ENCODE peak calls at places on chromosomes 3 and 15, in eight cellular contexts. L is H1, T is GM12878, M is HCT116, I is GM23338, O is HL-60, F is prostate gland, P is K562. K is an unnamed sample.

GRCh38 chr3:62558549-62559112 is 185.3 kb upstream of the FEZF2 start:
- DNase-seq in F (no peak), T (no peak), I (peak), L (peak), M (no peak), P (peak), O (no peak), K (no peak)

GRCh38 chr3:48885753-48886152 is 12.9 kb downstream of the SLC25A20 start:
- DNase-seq in P (no peak), F (no peak), L (no peak), I (no peak), T (no peak), M (no peak), O (no peak), K (no peak)

GRCh38 chr3:5489536-5489935 is 302.0 kb downstream of the EDEM1 start:
- DNase-seq in T (peak), F (no peak), I (no peak), O (no peak), L (no peak), M (no peak), P (no peak), K (no peak)

GRCh38 chr3:177521305-177521704 is 324.0 kb upstream of the TBL1XR1 start:
- DNase-seq in F (peak), M (no peak), L (peak), P (no peak), T (no peak), O (no peak), I (peak), K (no peak)

GRCh38 chr3:52402101-52402521 is 42.8 kb downstream of the SEMA3G start:
- DNase-seq in I (no peak), O (no peak), L (no peak), M (no peak), F (no peak), P (no peak), T (no peak), K (no peak)

GRCh38 chr3:123984957-123985356 is 7.0 kb downstream of the ROPN1 start:
- DNase-seq in L (no peak), F (no peak), O (no peak), T (no peak), P (no peak), I (no peak), M (no peak), K (no peak)

GRCh38 chr3:86624192-86624591 is 366.8 kb downstream of the VGLL3 start:
- DNase-seq in T (no peak), F (no peak), O (no peak), L (no peak), M (no peak), I (peak), P (no peak), K (no peak)

GRCh38 chr15:66852064-66852905 is 150.2 kb downstream of the SMAD6 start:
- DNase-seq in I (no peak), O (no peak), M (no peak), L (no peak), P (no peak), F (no peak), T (no peak), K (no peak)

GRCh38 chr15:41494922-41495735 is 1.5 kb downstream of the ITPKA start:
- DNase-seq in F (no peak), L (no peak), P (peak), T (no peak), M (no peak), O (no peak), I (peak), K (no peak)

GRCh38 chr3:36166477-36166876 is 213.8 kb upstream of the STAC start:
- DNase-seq in T (no peak), L (peak), F (no peak), M (peak), I (no peak), O (no peak), P (no peak), K (no peak)

GRCh38 chr3:58955308-58955707 is 94.5 kb downstream of the CFAP20DC start:
- DNase-seq in I (peak), P (no peak), T (no peak), F (no peak), L (no peak), O (no peak), M (no peak), K (no peak)

GRCh38 chr15:100918690-100919480 is at the start of gene LRRK1:
- DNase-seq in P (peak), M (no peak), F (no peak), T (no peak), L (no peak), O (no peak), I (peak), K (peak)

GRCh38 chr15:66287461-66288055 is 5.8 kb upstream of the DIS3L start:
- DNase-seq in L (no peak), M (no peak), T (no peak), O (no peak), F (no peak), I (peak), P (peak), K (no peak)

GRCh38 chr3:157204431-157204830 is 44.5 kb upstream of the CCNL1 start:
- DNase-seq in M (no peak), I (peak), L (no peak), F (no peak), P (no peak), T (no peak), O (peak), K (no peak)

GRCh38 chr3:74303711-74304110 is 310.7 kb downstream of the CNTN3 start:
- DNase-seq in T (no peak), M (no peak), L (no peak), F (no peak), P (no peak), I (no peak), O (no peak), K (no peak)

GRCh38 chr15:98755781-98756180 is 107.4 kb downstream of the IGF1R start:
- DNase-seq in I (no peak), L (no peak), O (no peak), T (no peak), M (no peak), P (no peak), F (no peak), K (no peak)

GRCh38 chr3:107297597-107297996 is 79.6 kb upstream of the CCDC54 start:
- DNase-seq in L (no peak), F (no peak), T (no peak), M (no peak), O (no peak), I (no peak), P (no peak), K (no peak)

GRCh38 chr3:170137971-170138370 is 43.6 kb downstream of the PHC3 start:
- DNase-seq in M (no peak), F (no peak), I (no peak), L (no peak), T (no peak), O (no peak), P (no peak), K (no peak)

GRCh38 chr3:172138792-172139507 is 99.6 kb downstream of the FNDC3B start:
- DNase-seq in L (no peak), M (no peak), F (no peak), T (peak), O (no peak), P (peak), I (no peak), K (peak)

GRCh38 chr3:40511031-40511718 is 5.3 kb downstream of the ZNF620 start:
- DNase-seq in O (no peak), M (no peak), P (no peak), I (no peak), L (no peak), F (no peak), T (no peak), K (no peak)

GRCh38 chr3:158727499-158728377 is 4.5 kb downstream of the RARRES1 start:
- DNase-seq in P (peak), O (peak), T (peak), M (peak), F (peak), I (peak), L (no peak), K (peak)

GRCh38 chr3:153350420-153350819 is 188.4 kb downstream of the RAP2B start:
- DNase-seq in P (no peak), M (peak), O (no peak), L (no peak), F (no peak), T (no peak), I (no peak), K (no peak)

GRCh38 chr3:72008226-72008996 is 223.5 kb upstream of the PROK2 start:
- DNase-seq in L (no peak), F (no peak), P (peak), I (no peak), O (peak), M (no peak), T (no peak), K (no peak)

GRCh38 chr3:132083583-132084372 is 49.0 kb upstream of the CPNE4 start:
- DNase-seq in M (no peak), T (no peak), F (no peak), L (no peak), O (no peak), P (no peak), I (peak), K (no peak)

GRCh38 chr3:81962396-81962795 is 201.0 kb upstream of the GBE1 start:
- DNase-seq in L (no peak), I (no peak), P (no peak), M (no peak), F (no peak), O (no peak), T (no peak), K (no peak)

GRCh38 chr15:40273428-40273827 is 9.4 kb downstream of the ANKRD63 start:
- DNase-seq in I (no peak), O (no peak), P (no peak), M (no peak), T (no peak), L (no peak), F (no peak), K (no peak)

GRCh38 chr15:38828031-38828532 is 263.5 kb upstream of the RASGRP1 start:
- DNase-seq in L (no peak), F (no peak), T (no peak), O (no peak), I (no peak), M (no peak), P (no peak), K (no peak)

GRCh38 chr15:101568304-101568703 is 78.8 kb upstream of the PCSK6 start:
- DNase-seq in P (no peak), L (no peak), M (no peak), I (no peak), T (no peak), F (no peak), O (no peak), K (no peak)

GRCh38 chr3:133472242-133472641 is 72.4 kb downstream of the BFSP2 start:
- DNase-seq in L (no peak), I (peak), T (no peak), O (no peak), P (no peak), F (no peak), M (no peak), K (peak)

GRCh38 chr3:16090013-16090412 is 84.5 kb upstream of the GALNT15 start:
- DNase-seq in P (no peak), F (no peak), L (no peak), O (no peak), M (no peak), T (no peak), I (no peak), K (no peak)

GRCh38 chr3:146929696-146930095 is 324.6 kb upstream of the PLSCR5 start:
- DNase-seq in T (no peak), I (no peak), P (no peak), L (no peak), M (no peak), O (no peak), F (no peak), K (no peak)

GRCh38 chr3:64748244-64748894 is 60.6 kb upstream of the ADAMTS9 start:
- DNase-seq in I (peak), M (no peak), T (no peak), P (no peak), F (no peak), L (peak), O (no peak), K (no peak)

GRCh38 chr3:157104928-157105652 is 54.9 kb downstream of the CCNL1 start:
- DNase-seq in M (no peak), O (no peak), T (no peak), L (no peak), F (no peak), P (no peak), I (peak), K (no peak)

GRCh38 chr3:7876741-7877297 is 624.8 kb upstream of the LMCD1 start:
- DNase-seq in F (no peak), O (no peak), T (no peak), I (no peak), M (peak), L (no peak), P (no peak), K (no peak)

GRCh38 chr3:69081583-69082262 is 1.6 kb upstream of the UBA3 start:
- DNase-seq in F (no peak), P (peak), I (peak), M (no peak), L (no peak), O (no peak), T (peak), K (no peak)

GRCh38 chr15:82536409-82537350 is 3.6 kb downstream of the RPS17 start:
- DNase-seq in F (no peak), M (no peak), P (no peak), L (no peak), O (no peak), T (no peak), I (no peak), K (no peak)

GRCh38 chr3:45686850-45687249 is 2.3 kb upstream of the SACM1L start:
- DNase-seq in L (no peak), O (no peak), T (no peak), P (no peak), M (no peak), I (no peak), F (no peak), K (no peak)

GRCh38 chr3:60080648-60081047 is 1030.8 kb upstream of the CFAP20DC start:
- DNase-seq in F (no peak), L (no peak), M (no peak), I (no peak), O (no peak), P (no peak), T (no peak), K (no peak)

GRCh38 chr3:60073228-60073627 is 1023.4 kb upstream of the CFAP20DC start:
- DNase-seq in O (no peak), L (no peak), P (no peak), M (no peak), I (no peak), T (no peak), F (no peak), K (no peak)

GRCh38 chr3:60073942-60074341 is 1024.1 kb upstream of the CFAP20DC start:
- DNase-seq in T (no peak), I (no peak), M (no peak), P (no peak), O (no peak), L (no peak), F (no peak), K (no peak)

GRCh38 chr3:60079076-60079475 is 1029.3 kb upstream of the CFAP20DC start:
- DNase-seq in M (no peak), T (no peak), I (peak), F (no peak), O (no peak), L (no peak), P (no peak), K (no peak)

DNA sequence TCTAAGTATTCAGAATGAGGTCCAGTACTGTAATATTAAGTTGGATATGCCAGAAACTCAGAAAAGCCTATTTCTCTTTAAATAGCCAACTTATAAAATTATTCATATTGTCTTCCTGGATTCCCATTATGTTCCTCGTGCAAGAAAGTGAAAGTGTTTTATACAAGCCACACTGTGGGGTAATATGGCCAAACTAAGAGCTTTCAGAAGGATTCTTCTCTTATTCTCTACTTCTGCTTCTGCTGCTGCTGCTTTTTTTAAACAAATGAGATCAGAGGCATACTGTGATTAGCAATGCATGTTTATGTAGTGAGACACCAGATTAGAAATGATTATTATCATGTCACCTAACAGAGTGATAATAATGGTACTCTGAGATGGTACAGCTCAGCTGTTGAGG is 1026.5 kb upstream of the CFAP20DC start:
- DNase-seq in I (no peak), T (no peak), L (no peak), M (no peak), P (no peak), O (no peak), F (no peak), K (no peak)
- H3K4me3 ChIP-seq in I (no peak), T (no peak), L (no peak), M (no peak), P (no peak), O (no peak), F (no peak), K (no peak)

GRCh38 chr3:127776347-127776746 is 46.0 kb downstream of the MGLL start:
- DNase-seq in F (no peak), T (no peak), P (no peak), I (no peak), M (no peak), L (no peak), O (no peak), K (no peak)
- TF ChIP-seq POLR2AphosphoS5 in F (no peak), T (no peak), P (no peak), I (no peak), M (no peak), L (no peak), O (no peak), K (no peak)

GRCh38 chr15:33200444-33200843 is 5.9 kb upstream of the FMN1 start:
- DNase-seq in P (no peak), F (no peak), L (no peak), O (no peak), T (no peak), M (no peak), I (no peak), K (no peak)

GRCh38 chr15:33197636-33198035 is 3.1 kb upstream of the FMN1 start:
- DNase-seq in F (no peak), P (no peak), T (no peak), I (no peak), L (no peak), M (no peak), O (no peak), K (no peak)

GRCh38 chr15:33204087-33204486 is 9.6 kb upstream of the FMN1 start:
- DNase-seq in L (no peak), F (no peak), O (no peak), T (no peak), M (no peak), P (no peak), I (no peak), K (no peak)

GRCh38 chr15:33200903-33201302 is 6.4 kb upstream of the FMN1 start:
- DNase-seq in L (no peak), I (no peak), O (no peak), M (no peak), T (no peak), P (no peak), F (no peak), K (no peak)

DNA sequence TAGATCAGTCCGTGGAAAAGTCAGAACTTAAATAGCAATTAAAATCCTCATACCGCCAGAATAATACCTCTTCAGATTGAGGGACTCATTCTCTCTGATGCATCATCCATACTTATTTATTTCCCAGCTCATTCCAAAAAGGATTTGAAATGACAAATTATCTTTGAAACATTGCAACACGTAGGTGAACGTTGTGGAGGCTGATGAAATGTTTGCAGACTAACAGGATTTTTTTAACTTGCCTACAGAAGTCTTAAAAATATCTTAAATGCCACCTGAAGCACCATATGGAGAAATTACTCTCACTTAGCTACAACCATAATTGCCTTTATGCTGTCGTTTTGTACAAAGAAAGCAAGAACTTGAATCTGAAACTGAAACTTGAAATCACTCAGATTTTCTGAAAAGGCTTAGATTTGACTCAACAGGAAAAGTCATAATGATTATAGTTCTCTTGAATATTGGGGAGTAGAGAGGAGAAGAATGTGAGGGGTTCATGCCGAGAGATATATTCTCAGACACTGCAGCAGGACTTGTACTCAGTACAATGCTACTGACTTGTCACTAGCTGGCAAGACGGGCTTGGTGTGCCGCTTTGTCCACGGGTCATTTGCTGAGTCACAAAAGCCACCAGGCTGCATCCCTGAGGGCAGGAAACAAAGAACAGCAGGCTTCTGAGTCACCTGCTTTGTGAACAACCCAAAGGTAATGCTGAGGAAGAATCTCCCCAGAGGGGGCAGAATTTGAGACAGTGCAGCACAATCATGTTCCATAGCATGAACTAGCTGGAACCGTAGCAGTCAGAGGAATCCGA is 7.1 kb upstream of the FMN1 start:
- DNase-seq in L (peak), F (no peak), M (peak), T (peak), I (peak), O (peak), P (peak), K (peak)
- TF ChIP-seq CTCF in L (peak), F (no peak), M (no peak), T (no peak), I (peak), O (no peak), P (no peak), K (no peak)

GRCh38 chr15:63194291-63194681 is 4.9 kb downstream of the RAB8B start:
- DNase-seq in F (no peak), L (no peak), O (no peak), P (no peak), T (no peak), M (no peak), I (no peak), K (no peak)

GRCh38 chr15:63189955-63190691 is 717 bp downstream of the RAB8B start:
- DNase-seq in L (no peak), T (no peak), P (no peak), O (no peak), M (no peak), I (no peak), F (no peak), K (no peak)

GRCh38 chr15:63192604-63193206 is 3.3 kb downstream of the RAB8B start:
- DNase-seq in O (no peak), L (no peak), M (no peak), T (no peak), P (no peak), F (no peak), I (no peak), K (no peak)

GRCh38 chr15:63190993-63191392 is 1.6 kb downstream of the RAB8B start:
- DNase-seq in M (no peak), L (no peak), T (no peak), I (no peak), O (no peak), P (no peak), F (no peak), K (no peak)

GRCh38 chr15:63191895-63192603 is 2.6 kb downstream of the RAB8B start:
- DNase-seq in O (no peak), M (no peak), T (peak), L (no peak), P (peak), I (no peak), F (no peak), K (no peak)
- H3K4me3 ChIP-seq in O (no peak), M (no peak), T (peak), L (no peak), P (no peak), I (no peak), F (no peak), K (peak)

GRCh38 chr15:75952512-75952911 is 48.8 kb downstream of the FBXO22 start:
- DNase-seq in I (no peak), P (no peak), L (no peak), M (no peak), T (no peak), F (no peak), O (no peak), K (no peak)
- TF ChIP-seq POLR2AphosphoS5 in I (no peak), P (no peak), L (no peak), M (no peak), T (no peak), F (no peak), O (no peak), K (no peak)

DNA sequence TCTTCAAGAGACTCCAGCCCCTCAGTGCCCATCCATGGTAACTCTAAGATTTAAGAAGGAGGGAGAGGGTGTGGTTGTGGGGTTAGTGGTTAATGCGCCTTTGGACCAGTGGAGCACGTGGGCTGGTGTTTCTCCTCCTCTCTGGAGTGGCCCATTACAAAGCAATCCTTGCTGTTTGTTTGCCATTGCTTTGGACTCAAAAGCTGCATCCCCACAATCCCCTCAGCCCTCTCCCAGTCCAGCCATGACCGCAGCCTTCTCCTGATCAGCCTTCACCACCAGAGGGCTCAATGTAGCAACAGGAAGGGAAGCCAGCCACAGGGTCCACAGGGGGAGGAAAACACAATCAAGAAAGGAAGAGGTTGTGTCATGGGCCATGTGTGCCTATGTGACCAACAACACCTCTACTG is 38.4 kb upstream of the FAM174B start:
- DNase-seq in O (no peak), F (no peak), M (peak), P (peak), L (no peak), T (no peak), I (peak), K (no peak)
- TF ChIP-seq CTCF in O (peak), F (peak), M (peak), P (peak), L (peak), T (peak), I (peak), K (no peak)

K was measured in upper lobe of left lung.